ENCODE peak calls at places on chromosomes 11 and 22, in four cellular contexts. N, Y, P and R are unnamed samples.
A peak's percentile ranks its signal among the peaks of the same experiment; 100 is the strongest.

GRCh38 chr22:46471901-46472721 is 65.3 kb downstream of the CELSR1 start:
- DNase-seq in N (no peak), P (no peak), Y (no peak), R (no peak)

GRCh38 chr22:29742319-29742718 is 22.5 kb downstream of the CABP7 start:
- DNase-seq in N (no peak), Y (no peak), P (no peak), R (no peak)

GRCh38 chr11:103537904-103538502 is 428.8 kb downstream of the DYNC2H1 start:
- DNase-seq in Y (no peak), N (no peak), P (no peak), R (no peak)

GRCh38 chr11:95149659-95150294 is 60.1 kb downstream of the ENDOD1 start:
- DNase-seq in N (no peak), P (no peak), Y (no peak), R (no peak)

GRCh38 chr22:47075568-47075967 is 313.1 kb downstream of the TBC1D22A start:
- DNase-seq in Y (no peak), P (no peak), N (no peak), R (no peak)

GRCh38 chr11:7657306-7658025 is 15.8 kb downstream of the CYB5R2 start:
- DNase-seq in Y (no peak), P (no peak), N (no peak), R (no peak)

GRCh38 chr22:33568934-33569496 is 351.3 kb downstream of the LARGE1 start:
- DNase-seq in Y (no peak), N (no peak), P (no peak), R (no peak)

GRCh38 chr22:29326481-29326880 is 11.0 kb upstream of the RASL10A start:
- DNase-seq in Y (no peak), P (no peak), N (no peak), R (no peak)

GRCh38 chr11:73187854-73188253 is 30.2 kb upstream of the P2RY2 start:
- DNase-seq in N (no peak), Y (no peak), P (no peak), R (no peak)

GRCh38 chr11:113114452-113115027 is 153.3 kb downstream of the NCAM1 start:
- DNase-seq in P (peak; percentile 20), N (no peak), Y (no peak), R (no peak)

GRCh38 chr11:112540261-112540660 is 279.6 kb upstream of the PLET1 start:
- DNase-seq in N (no peak), P (no peak), Y (no peak), R (no peak)

GRCh38 chr11:125872138-125872491 is 15.4 kb upstream of the HYLS1 start:
- DNase-seq in P (no peak), Y (no peak), N (no peak), R (no peak)

GRCh38 chr11:1234054-1234720 is 11.3 kb downstream of the MUC5B start:
- DNase-seq in P (no peak), Y (no peak), N (no peak), R (no peak)

GRCh38 chr11:110867951-110868350 is 155.7 kb upstream of the ARHGAP20 start:
- DNase-seq in P (no peak), N (no peak), Y (no peak), R (no peak)

GRCh38 chr11:96091476-96091875 is 167.6 kb upstream of the MTMR2 start:
- DNase-seq in P (no peak), N (no peak), Y (no peak), R (no peak)

GRCh38 chr22:30922151-30922611 is 46.4 kb downstream of the MORC2 start:
- DNase-seq in Y (peak; percentile 62), P (no peak), N (peak; percentile 71), R (peak; percentile 76)

GRCh38 chr11:12274056-12274455 is 103.3 kb upstream of the PARVA start:
- DNase-seq in P (no peak), Y (no peak), N (no peak), R (no peak)